ENCODE peak calls at places on chromosomes 4 and X, in ten cellular contexts. Q, C, X, D, U, M, B, N, W and K are unnamed samples.

GRCh38 chr4:8515316-8516060 is 64.7 kb upstream of the GPR78 start:
- DNase-seq in M (peak), X (no peak), C (no peak), U (no peak), Q (no peak), W (peak), B (no peak), N (no peak), D (no peak), K (no peak)

GRCh38 chrX:13115457-13115856 is 71.0 kb upstream of the FAM9C start:
- DNase-seq in Q (no peak), C (no peak), M (no peak), D (no peak), W (no peak), N (no peak), U (no peak), B (no peak), X (no peak), K (no peak)

GRCh38 chr4:83217721-83218522 is 66.7 kb downstream of the COQ2 start:
- DNase-seq in N (peak), U (no peak), X (no peak), D (no peak), B (no peak), Q (peak), W (no peak), M (no peak), C (peak), K (peak)

GRCh38 chrX:148872153-148872540 is 371.7 kb downstream of the AFF2 start:
- DNase-seq in B (no peak), W (peak), C (no peak), N (no peak), X (no peak), Q (no peak), M (no peak), U (no peak), D (no peak), K (no peak)

GRCh38 chr4:114326358-114326757 is 272.2 kb upstream of the UGT8 start:
- DNase-seq in X (no peak), M (no peak), D (no peak), C (no peak), B (no peak), N (no peak), W (no peak), U (no peak), Q (no peak), K (no peak)

GRCh38 chrX:57453901-57454300 is 137.9 kb upstream of the ZXDB start:
- DNase-seq in W (peak), Q (no peak), X (peak), D (no peak), M (peak), B (no peak), N (no peak), U (no peak), C (no peak), K (no peak)

GRCh38 chr4:120132935-120133334 is 66.3 kb upstream of the MAD2L1 start:
- DNase-seq in N (no peak), B (no peak), X (no peak), U (no peak), W (peak), Q (no peak), M (peak), C (no peak), D (no peak), K (no peak)

GRCh38 chr4:127975121-127975770 is 10.0 kb downstream of the ABHD18 start:
- DNase-seq in M (peak), C (no peak), W (no peak), D (no peak), U (no peak), B (no peak), X (no peak), N (no peak), Q (no peak), K (no peak)

GRCh38 chr4:67035501-67035900 is 509.8 kb downstream of the CENPC start:
- DNase-seq in D (no peak), X (no peak), U (no peak), M (no peak), B (peak), W (peak), Q (no peak), N (no peak), C (no peak), K (no peak)